ENCODE peak calls at places on chromosomes 12 and 14, in four cellular contexts. H, R, N and S are unnamed samples.

GRCh38 chr14:69671365-69672050 is 60.1 kb downstream of the SUSD6 start:
- DNase-seq in H (no peak), N (no peak), R (no peak), S (no peak)

GRCh38 chr12:117494833-117495714 is 133.6 kb upstream of the NOS1 start:
- DNase-seq in N (peak; percentile 92), R (no peak), H (peak; percentile 10), S (peak; percentile 42)

GRCh38 chr12:2358986-2359658 is 306.3 kb downstream of the CACNA1C start:
- DNase-seq in N (no peak), H (no peak), R (no peak), S (no peak)

GRCh38 chr14:68394113-68394718 is 398.7 kb downstream of the ZFP36L1 start:
- DNase-seq in N (no peak), R (no peak), H (no peak), S (no peak)

GRCh38 chr14:93788557-93789365 is 476 bp upstream of the PRIMA1 start:
- DNase-seq in H (no peak), N (no peak), R (no peak), S (no peak)

GRCh38 chr12:26226119-26226518 is 30.7 kb downstream of the SSPN start:
- DNase-seq in H (no peak), R (no peak), N (no peak), S (no peak)

GRCh38 chr12:124870515-124870914 is 6.9 kb upstream of the SCARB1 start:
- DNase-seq in N (no peak), R (no peak), H (no peak), S (no peak)

GRCh38 chr12:73124480-73124879 is 852.3 kb downstream of the TRHDE start:
- DNase-seq in H (no peak), R (no peak), N (no peak), S (no peak)

GRCh38 chr12:27635349-27635972 is 60.8 kb upstream of the REP15 start:
- DNase-seq in H (peak; percentile 44), N (no peak), R (no peak), S (peak; percentile 22)

GRCh38 chr12:2334291-2335088 is 281.7 kb downstream of the CACNA1C start:
- DNase-seq in H (no peak), R (no peak), N (no peak), S (no peak)

GRCh38 chr12:50224026-50224692 is 57.0 kb upstream of the CERS5 start:
- DNase-seq in R (no peak), H (peak; percentile 79), N (no peak), S (peak; percentile 72)

GRCh38 chr12:95918194-95918993 is 24.0 kb downstream of the CCDC38 start:
- DNase-seq in R (no peak), N (peak; percentile 55), H (peak; percentile 71), S (peak; percentile 13)

GRCh38 chr14:59343585-59343984 is 121.6 kb downstream of the GPR135 start:
- DNase-seq in H (no peak), R (no peak), N (no peak), S (no peak)

GRCh38 chr12:69837191-69838085 is 12.4 kb downstream of the MYRFL start:
- DNase-seq in N (no peak), R (no peak), H (peak; percentile 65), S (no peak)

GRCh38 chr12:65586796-65587195 is 237.5 kb upstream of the HMGA2 start:
- DNase-seq in N (no peak), H (no peak), R (no peak), S (no peak)

GRCh38 chr14:76294876-76295275 is 81.1 kb upstream of the ESRRB start:
- DNase-seq in R (no peak), N (no peak), H (no peak), S (no peak)

DNA sequence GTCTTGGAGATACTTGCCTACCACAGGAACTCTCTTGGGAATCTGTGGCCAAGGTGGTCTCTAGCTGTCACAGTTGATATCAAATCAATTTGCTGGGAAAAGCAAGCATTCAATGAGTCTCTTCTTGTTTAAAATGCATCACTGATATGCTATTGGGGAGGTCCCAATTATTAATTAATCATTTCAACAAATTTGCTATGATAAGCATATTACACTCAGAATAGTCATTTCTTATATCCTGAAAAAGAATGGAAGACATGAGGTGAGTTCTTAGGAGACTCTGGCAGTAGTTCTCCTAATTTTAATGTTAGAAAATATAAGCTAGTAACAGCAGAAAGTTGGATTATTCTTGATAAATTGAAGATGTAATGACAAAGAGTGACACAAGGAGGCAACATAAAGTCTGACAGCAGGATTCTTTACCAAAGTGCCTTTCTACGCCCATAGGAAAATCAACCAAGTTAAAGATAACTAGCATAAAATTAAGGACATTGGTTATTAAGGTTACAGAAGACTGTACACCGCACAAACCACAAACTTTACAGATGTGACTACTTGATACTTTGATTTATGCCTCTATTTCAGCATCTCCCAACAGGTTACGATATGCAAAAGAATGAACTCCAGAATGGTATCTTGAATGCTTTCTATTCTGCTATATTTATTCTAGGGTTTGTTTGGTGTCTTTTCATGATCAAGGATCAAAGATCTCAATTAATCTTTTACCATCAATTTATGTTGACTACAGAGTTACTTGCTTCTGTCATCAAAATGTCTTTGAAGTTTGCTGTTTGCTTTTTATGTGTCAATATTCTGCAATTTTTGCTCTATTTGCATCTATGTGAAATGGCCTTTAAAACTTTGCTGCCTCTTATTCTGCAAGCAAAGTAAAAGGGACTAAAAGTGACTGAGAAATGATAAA is 349.6 kb upstream of the CLEC14A start:
- DNase-seq in N (no peak), H (peak; percentile 79), R (no peak), S (no peak)
- TF ChIP-seq CTCF in N (peak; percentile 37), H (peak; percentile 56), R (peak; percentile 7), S (peak; percentile 24)

GRCh38 chr12:47821346-47821706 is 1.6 kb upstream of the HDAC7 start:
- DNase-seq in H (no peak), R (no peak), N (no peak), S (no peak)
- H3K4me3 ChIP-seq in H (peak overlapping the region; percentile 69), R (no peak overlapping the region), N (no peak overlapping the region), S (no peak overlapping the region)

DNA sequence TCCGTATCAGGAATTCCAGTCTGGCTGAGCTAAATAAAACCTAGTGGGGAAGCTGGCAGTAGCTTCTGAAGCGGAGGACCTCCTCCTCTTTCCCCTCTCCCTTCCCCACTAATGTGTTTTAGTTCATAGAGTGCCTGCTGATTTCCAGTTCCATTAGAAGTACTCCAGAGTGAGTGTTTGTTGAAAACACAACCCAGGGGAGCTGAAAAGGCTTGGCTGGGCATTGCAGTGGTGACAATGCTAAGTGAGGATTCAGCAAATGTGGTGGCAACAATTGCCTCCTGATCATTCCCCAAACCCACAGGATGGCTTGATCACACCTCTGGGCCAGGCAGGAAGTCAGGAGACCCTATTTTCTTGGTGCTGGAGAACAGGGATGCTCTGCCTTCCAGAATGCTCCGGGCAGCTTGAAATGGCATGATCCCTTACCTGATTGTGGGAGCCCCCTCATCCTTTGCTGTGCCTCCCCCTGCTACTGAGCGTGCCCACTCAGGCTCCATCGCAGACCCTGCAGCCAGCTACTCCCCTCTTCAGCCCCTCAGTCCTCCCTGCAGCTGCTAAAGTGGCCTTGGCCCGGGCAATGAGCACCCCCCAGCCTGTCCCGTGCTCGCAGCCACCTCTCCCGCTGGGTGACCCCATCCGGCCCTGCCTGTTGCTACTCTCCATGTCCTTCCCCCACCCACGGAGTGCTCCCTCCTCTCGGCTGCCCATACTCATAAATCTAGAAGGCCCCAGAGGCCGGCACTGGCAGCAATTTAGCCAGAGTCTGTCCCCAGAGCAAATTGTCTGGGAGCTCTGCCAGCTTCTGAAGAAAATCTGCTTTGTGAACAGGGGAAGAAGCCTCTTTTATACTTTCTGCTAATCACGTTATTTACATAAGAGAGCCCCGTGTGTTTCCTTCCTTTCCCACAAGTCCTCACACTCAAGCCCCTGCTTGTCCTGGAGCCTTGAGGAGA is 143.9 kb upstream of the FRMD6 start:
- DNase-seq in H (no peak), R (no peak), N (no peak), S (no peak)
- TF ChIP-seq CTCF in H (no peak), R (no peak), N (no peak), S (no peak)

GRCh38 chr14:67221248-67221981 is 19.8 kb upstream of the PALS1 start:
- DNase-seq in R (no peak), H (no peak), N (no peak), S (no peak)
- H3K4me3 ChIP-seq in R (no peak overlapping the region), H (no peak overlapping the region), N (no peak overlapping the region), S (no peak overlapping the region)

GRCh38 chr12:77210724-77211123 is 145.4 kb upstream of the E2F7 start:
- DNase-seq in H (no peak), R (no peak), N (no peak), S (no peak)

GRCh38 chr12:77218278-77218677 is 152.9 kb upstream of the E2F7 start:
- DNase-seq in R (no peak), H (no peak), N (no peak), S (no peak)

GRCh38 chr12:77214136-77214535 is 148.8 kb upstream of the E2F7 start:
- DNase-seq in H (no peak), R (no peak), N (no peak), S (no peak)

DNA sequence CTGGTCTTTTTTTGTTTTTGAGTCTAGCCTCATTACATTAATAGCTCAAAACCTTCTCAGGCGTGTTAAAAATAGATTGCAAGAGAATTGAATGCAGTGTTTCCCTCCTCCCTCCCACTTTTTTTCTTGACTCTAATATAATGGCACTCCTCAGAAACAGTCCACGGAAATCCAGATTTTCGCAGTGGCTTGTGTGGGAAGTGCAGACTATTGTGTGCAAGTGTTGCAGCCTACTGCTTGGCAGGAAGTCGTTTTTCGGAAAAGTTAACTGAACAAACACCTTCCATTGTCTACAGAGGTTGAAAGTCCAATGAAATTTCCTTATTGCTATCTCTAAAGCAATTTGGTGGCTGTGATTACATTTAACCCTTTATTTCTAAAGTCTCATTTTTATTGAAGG is 147.9 kb upstream of the E2F7 start:
- DNase-seq in R (no peak), H (no peak), N (no peak), S (no peak)
- TF ChIP-seq CTCF in R (no peak), H (no peak), N (no peak), S (no peak)

GRCh38 chr12:15322164-15323054 is at the start of gene PTPRO:
- DNase-seq in R (no peak), N (no peak), H (no peak), S (no peak)
- H3K4me3 ChIP-seq in R (peak within 1 kb of the TSS; percentile 29), N (no peak within 1 kb of the TSS), H (peak within 1 kb of the TSS; percentile 24), S (no peak within 1 kb of the TSS)

GRCh38 chr14:105931808-105932483 is 405.6 kb downstream of the TMEM121 start:
- DNase-seq in H (no peak), N (peak; percentile 8), R (no peak), S (no peak)
- TF ChIP-seq CTCF in H (peak; percentile 26), N (no peak), R (no peak), S (peak; percentile 64)